ENCODE peak calls at places on chromosome 3, in six cellular contexts. Y is spleen, U is A549, A is Peyer's patch, O is NB4, S is body of pancreas. R is an unnamed sample.
A peak's percentile ranks its signal among the peaks of the same experiment; 100 is the strongest.

GRCh38 chr3:123202451-123202850 is 708 bp downstream of the SEC22A start:
- DNase-seq in Y (no peak), U (peak; percentile 14), A (no peak), O (peak; percentile 22), S (no peak), R (no peak)

GRCh38 chr3:120450261-120450913 is 405 bp downstream of the FSTL1 start:
- DNase-seq in Y (peak; percentile 81), U (peak; percentile 49), A (no peak), O (peak; percentile 17), S (peak; percentile 25), R (no peak)

GRCh38 chr3:30770387-30770786 is 124.1 kb downstream of the GADL1 start:
- DNase-seq in Y (no peak), U (peak; percentile 66), A (no peak), O (no peak), S (peak; percentile 47), R (peak; percentile 43)

GRCh38 chr3:123339302-123339701 is 109.6 kb downstream of the ADCY5 start:
- DNase-seq in Y (peak; percentile 34), U (no peak), A (no peak), O (no peak), S (no peak), R (no peak)

GRCh38 chr3:64224826-64225606 is at the start of gene PRICKLE2:
- DNase-seq in Y (peak; percentile 76), U (peak; percentile 90), A (peak; percentile 16), O (no peak), S (peak; percentile 69), R (peak; percentile 45)

GRCh38 chr3:11367116-11367781 is 95.1 kb downstream of the ATG7 start:
- DNase-seq in Y (no peak), U (peak; percentile 9), A (no peak), O (peak; percentile 66), S (no peak), R (no peak)

GRCh38 chr3:23806322-23807160 is 786 bp downstream of the UBE2E1 start:
- DNase-seq in Y (peak; percentile 87), U (no peak), A (peak; percentile 46), O (peak; percentile 45), S (peak; percentile 22), R (peak; percentile 33)

GRCh38 chr3:11914651-11915050 is 68.0 kb upstream of the TAMM41 start:
- DNase-seq in Y (no peak), U (no peak), A (no peak), O (no peak), S (no peak), R (no peak)

GRCh38 chr3:134027631-134028030 is 2.1 kb downstream of the SLCO2A1 start:
- DNase-seq in Y (no peak), U (no peak), A (no peak), O (no peak), S (no peak), R (no peak)

GRCh38 chr3:170751894-170752283 is 118.1 kb downstream of the RPL22L1 start:
- DNase-seq in Y (no peak), U (no peak), A (no peak), O (no peak), S (no peak), R (no peak)

DNA sequence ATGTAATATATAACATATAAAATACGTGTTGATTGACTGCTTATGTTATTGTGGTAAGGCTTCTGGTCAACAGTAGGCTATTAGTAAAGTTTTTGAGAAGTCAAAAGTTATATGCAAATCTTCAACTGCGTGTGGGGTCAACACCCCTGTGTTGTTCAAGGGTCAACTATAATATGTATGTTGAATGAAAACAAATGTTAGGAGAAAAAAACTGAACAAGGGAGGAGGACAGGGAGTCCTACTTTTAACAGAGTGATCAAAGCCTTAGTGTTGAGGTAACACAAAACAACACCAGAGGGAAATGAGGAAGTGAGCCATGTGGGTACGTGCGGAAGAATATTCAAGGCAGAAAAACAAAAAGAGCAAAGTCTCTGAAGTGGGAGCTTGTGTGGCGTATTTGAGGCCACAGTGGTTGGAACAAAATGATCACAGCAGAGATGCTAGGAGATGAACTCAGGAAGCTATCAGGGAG is 62.5 kb downstream of the SFMBT1 start:
- DNase-seq in Y (no peak), U (no peak), A (peak; percentile 75), O (peak; percentile 79), S (no peak), R (no peak)
- TF ChIP-seq POLR2A in Y (no peak), U (no peak), A (no peak), O (no peak), S (no peak), R (no peak)

GRCh38 chr3:50358927-50359759 is at the start of gene TMEM115:
- DNase-seq in Y (peak; percentile 99), U (peak; percentile 96), A (peak; percentile 98), O (peak; percentile 98), S (peak; percentile 98), R (peak; percentile 99)
- TF ChIP-seq POLR2A in Y (peak; percentile 12), U (peak; percentile 50), A (peak; percentile 64), O (peak; percentile 50), S (peak; percentile 74), R (peak; percentile 67)

DNA sequence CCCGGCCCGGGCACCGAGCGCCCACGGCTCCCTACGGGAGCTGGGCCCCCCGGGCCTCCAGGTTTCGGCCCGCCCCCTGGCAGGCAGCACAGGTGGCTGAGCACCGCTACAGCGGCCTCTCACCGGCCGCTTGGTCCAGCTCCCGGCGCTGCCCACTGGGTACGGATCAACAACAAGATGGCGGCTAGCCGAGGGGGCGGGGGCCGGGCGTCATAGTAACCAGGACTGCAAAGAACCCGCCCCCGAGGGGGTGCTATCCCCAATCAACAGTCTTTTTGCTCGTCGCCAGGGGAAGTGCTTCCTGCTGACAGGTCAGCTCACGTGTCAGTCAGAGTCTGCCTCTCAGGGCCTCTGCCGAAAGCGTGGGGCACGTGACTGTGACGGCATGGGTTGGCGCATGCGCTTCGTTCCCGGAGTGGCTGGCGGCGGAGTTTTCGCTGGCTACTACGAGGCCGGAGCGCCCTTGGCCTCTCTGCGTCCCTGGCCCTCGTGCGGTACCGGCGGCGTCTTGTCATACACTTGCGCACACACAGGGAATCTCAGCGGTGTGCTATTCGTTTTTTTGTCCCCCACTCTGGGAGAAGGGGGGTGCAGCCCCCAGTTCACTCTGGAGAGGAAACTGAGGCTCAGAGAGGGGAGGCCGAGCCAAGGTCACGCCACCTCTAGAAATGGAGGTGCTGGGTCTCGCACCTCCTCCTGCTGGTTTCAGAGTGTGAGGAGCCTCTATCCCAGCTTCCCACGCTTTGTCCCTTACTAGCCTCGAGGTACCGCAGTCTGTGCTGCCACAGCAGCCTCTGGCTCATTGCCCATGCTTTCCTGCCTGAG is at the start of gene IP6K1:
- DNase-seq in Y (peak; percentile 100), U (peak; percentile 99), A (peak; percentile 100), O (peak; percentile 100), S (peak; percentile 100), R (peak; percentile 100)
- TF ChIP-seq POLR2A in Y (peak; percentile 54), U (peak; percentile 89), A (peak; percentile 69), O (peak; percentile 92), S (peak; percentile 91), R (peak; percentile 91)

GRCh38 chr3:136196401-136197158 is 445 bp upstream of the MSL2 start:
- DNase-seq in Y (peak; percentile 99), U (peak; percentile 99), A (peak; percentile 97), O (peak; percentile 99), S (peak; percentile 99), R (peak; percentile 98)
- TF ChIP-seq POLR2A in Y (peak; percentile 54), U (peak; percentile 72), A (peak; percentile 65), O (peak; percentile 77), S (peak; percentile 95), R (peak; percentile 92)